ENCODE peak calls at places on chromosomes 4 and X, in ten cellular contexts. S is A673, G is kidney epithelial cell, K is heart left ventricle, B is neural crest cell, A is fibroblast of pulmonary artery, P is B cell, X is body of pancreas, Y is lung, T is A549. W is an unnamed sample.

GRCh38 chr4:34183916-34184315 is 2060.4 kb downstream of the ARAP2 start:
- DNase-seq in S (no peak), G (no peak), K (no peak), B (no peak), A (peak; percentile 8), P (no peak), X (no peak), Y (no peak), T (no peak), W (no peak)

GRCh38 chr4:122873752-122874151 is 47.1 kb downstream of the FGF2 start:
- DNase-seq in S (no peak), G (peak; percentile 88), K (no peak), B (no peak), A (no peak), P (no peak), X (no peak), Y (no peak), T (peak; percentile 51), W (no peak)

GRCh38 chr4:63459329-63459728 is 949.9 kb downstream of the TECRL start:
- DNase-seq in S (no peak), G (no peak), K (no peak), B (no peak), A (no peak), P (no peak), X (no peak), Y (no peak), T (no peak), W (no peak)

GRCh38 chrX:67692246-67692645 is 148.4 kb downstream of the AR start:
- DNase-seq in S (no peak), G (no peak), K (no peak), B (no peak), A (peak; percentile 41), P (no peak), X (no peak), Y (no peak), T (no peak), W (no peak)

GRCh38 chrX:10110984-10111363 is 45.8 kb upstream of the CLCN4 start:
- DNase-seq in S (no peak), G (no peak), K (no peak), B (no peak), A (no peak), P (peak; percentile 84), X (peak; percentile 21), Y (no peak), T (no peak), W (no peak)

GRCh38 chr4:118734491-118735205 is 49.5 kb downstream of the METTL14 start:
- DNase-seq in S (no peak), G (no peak), K (no peak), B (no peak), A (no peak), P (no peak), X (no peak), Y (no peak), T (no peak), W (no peak)

GRCh38 chr4:2105559-2105958 is 46.4 kb downstream of the NAT8L start:
- DNase-seq in S (no peak), G (no peak), K (no peak), B (no peak), A (peak; percentile 11), P (no peak), X (no peak), Y (no peak), T (no peak), W (no peak)

GRCh38 chr4:41531561-41532245 is 6.3 kb upstream of the LIMCH1 start:
- DNase-seq in S (no peak), G (no peak), K (no peak), B (no peak), A (no peak), P (no peak), X (no peak), Y (no peak), T (no peak), W (no peak)

GRCh38 chr4:105714932-105715331 is 6.3 kb downstream of the GSTCD start:
- DNase-seq in S (no peak), G (no peak), K (no peak), B (no peak), A (no peak), P (no peak), X (no peak), Y (no peak), T (no peak), W (no peak)

GRCh38 chr4:105719214-105719613 is 10.6 kb downstream of the GSTCD start:
- DNase-seq in S (no peak), G (no peak), K (no peak), B (no peak), A (no peak), P (no peak), X (no peak), Y (no peak), T (no peak), W (no peak)

GRCh38 chr4:105714071-105714521 is 5.5 kb downstream of the GSTCD start:
- DNase-seq in S (peak; percentile 52), G (no peak), K (no peak), B (no peak), A (no peak), P (peak; percentile 38), X (no peak), Y (no peak), T (no peak), W (no peak)

GRCh38 chr4:105712766-105713165 is 4.2 kb downstream of the GSTCD start:
- DNase-seq in S (no peak), G (no peak), K (no peak), B (no peak), A (no peak), P (no peak), X (no peak), Y (no peak), T (no peak), W (no peak)

DNA sequence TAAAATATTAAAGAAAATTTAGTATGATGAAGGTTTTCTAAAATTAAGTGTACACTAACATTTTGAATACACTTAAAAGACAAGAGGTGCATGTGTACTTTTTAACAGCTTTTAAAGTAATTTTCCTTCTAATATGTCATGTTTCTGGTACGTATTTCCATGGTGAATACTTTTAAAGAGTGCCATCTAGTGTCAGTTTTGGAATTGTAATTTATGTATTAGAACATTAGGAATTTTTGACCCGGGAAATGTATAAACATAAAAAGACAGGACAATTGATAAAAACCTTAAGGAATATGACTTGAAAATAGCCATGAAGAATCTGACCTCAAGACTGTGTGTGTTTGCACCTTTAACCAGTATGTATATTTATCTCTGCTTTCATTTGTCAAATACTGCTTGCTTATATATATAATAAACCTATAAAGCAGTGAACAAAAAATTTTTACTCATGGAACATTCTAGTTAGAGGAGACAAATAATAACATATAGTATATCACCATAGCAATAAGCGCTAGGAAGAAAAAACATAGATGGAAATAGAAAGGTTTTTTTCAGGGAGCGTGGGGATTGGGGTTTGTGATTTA is 7.2 kb downstream of the GSTCD start:
- DNase-seq in S (peak; percentile 74), G (no peak), K (no peak), B (no peak), A (peak; percentile 69), P (no peak), X (no peak), Y (no peak), T (peak; percentile 18), W (no peak)
- TF ChIP-seq CTCF in S (peak; percentile 64), G (peak; percentile 30), K (peak; percentile 34), B (peak; percentile 74), A (peak; percentile 46), P (peak; percentile 77), X (peak; percentile 69), Y (peak; percentile 5), T (peak; percentile 47), W (peak; percentile 56)

GRCh38 chr4:24516926-24517325 is 67.4 kb downstream of the DHX15 start:
- DNase-seq in S (no peak), G (no peak), K (no peak), B (no peak), A (no peak), P (no peak), X (no peak), Y (no peak), T (no peak), W (no peak)

GRCh38 chr4:24515698-24516097 is 68.7 kb downstream of the DHX15 start:
- DNase-seq in S (no peak), G (no peak), K (no peak), B (no peak), A (peak; percentile 16), P (no peak), X (no peak), Y (no peak), T (no peak), W (no peak)

GRCh38 chr4:24513718-24514117 is 70.6 kb downstream of the DHX15 start:
- DNase-seq in S (no peak), G (no peak), K (no peak), B (no peak), A (no peak), P (no peak), X (no peak), Y (no peak), T (no peak), W (no peak)

GRCh38 chr4:24517676-24518075 is 66.7 kb downstream of the DHX15 start:
- DNase-seq in S (no peak), G (no peak), K (no peak), B (no peak), A (no peak), P (no peak), X (no peak), Y (no peak), T (no peak), W (no peak)

DNA sequence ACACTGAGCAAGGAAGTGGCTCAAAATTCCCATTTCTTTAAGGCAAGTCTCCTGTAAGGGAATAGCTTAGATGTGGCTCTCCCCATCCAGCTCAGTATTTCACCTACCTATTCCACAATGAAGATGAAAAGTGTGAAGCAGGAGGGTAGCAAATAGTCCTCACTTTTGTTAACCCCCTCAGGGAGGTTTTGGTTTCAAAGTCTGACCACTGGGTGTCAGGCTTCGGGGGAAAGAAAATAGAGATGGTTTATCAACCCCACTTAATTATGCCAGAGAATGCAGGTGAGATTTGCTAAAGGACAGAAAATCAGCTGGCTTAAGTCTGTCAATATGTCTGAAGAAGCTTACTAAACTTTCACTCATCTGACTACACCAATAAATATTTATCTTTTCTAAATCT is 69.5 kb downstream of the DHX15 start:
- DNase-seq in S (no peak), G (no peak), K (no peak), B (no peak), A (no peak), P (no peak), X (no peak), Y (no peak), T (peak; percentile 7), W (no peak)
- TF ChIP-seq CTCF in S (peak; percentile 33), G (peak; percentile 33), K (no peak), B (peak; percentile 18), A (peak; percentile 36), P (no peak), X (no peak), Y (no peak), T (no peak), W (no peak)

DNA sequence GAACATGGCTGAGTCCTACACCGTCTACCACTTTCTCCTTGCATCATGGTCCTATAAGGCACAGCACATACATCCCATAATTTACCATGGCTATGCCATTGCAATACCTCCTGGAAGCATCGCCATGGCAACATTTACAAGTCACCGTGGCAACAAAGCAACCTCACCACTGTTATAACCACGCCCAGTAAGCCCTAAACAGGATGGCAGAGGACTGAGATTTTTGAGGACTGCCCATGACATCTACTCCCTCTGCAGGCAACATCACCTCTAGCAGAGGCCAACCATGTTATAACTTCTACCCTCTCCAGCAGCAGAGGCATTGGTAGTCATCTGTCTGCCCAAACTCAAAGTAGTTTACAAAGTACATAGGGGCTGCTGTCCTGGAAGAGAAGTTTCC is 29.7 kb downstream of the BCOR start:
- DNase-seq in S (peak; percentile 41), G (no peak), K (no peak), B (no peak), A (peak; percentile 12), P (no peak), X (no peak), Y (no peak), T (no peak), W (no peak)
- TF ChIP-seq CTCF in S (no peak), G (no peak), K (no peak), B (no peak), A (no peak), P (no peak), X (no peak), Y (no peak), T (no peak), W (no peak)

DNA sequence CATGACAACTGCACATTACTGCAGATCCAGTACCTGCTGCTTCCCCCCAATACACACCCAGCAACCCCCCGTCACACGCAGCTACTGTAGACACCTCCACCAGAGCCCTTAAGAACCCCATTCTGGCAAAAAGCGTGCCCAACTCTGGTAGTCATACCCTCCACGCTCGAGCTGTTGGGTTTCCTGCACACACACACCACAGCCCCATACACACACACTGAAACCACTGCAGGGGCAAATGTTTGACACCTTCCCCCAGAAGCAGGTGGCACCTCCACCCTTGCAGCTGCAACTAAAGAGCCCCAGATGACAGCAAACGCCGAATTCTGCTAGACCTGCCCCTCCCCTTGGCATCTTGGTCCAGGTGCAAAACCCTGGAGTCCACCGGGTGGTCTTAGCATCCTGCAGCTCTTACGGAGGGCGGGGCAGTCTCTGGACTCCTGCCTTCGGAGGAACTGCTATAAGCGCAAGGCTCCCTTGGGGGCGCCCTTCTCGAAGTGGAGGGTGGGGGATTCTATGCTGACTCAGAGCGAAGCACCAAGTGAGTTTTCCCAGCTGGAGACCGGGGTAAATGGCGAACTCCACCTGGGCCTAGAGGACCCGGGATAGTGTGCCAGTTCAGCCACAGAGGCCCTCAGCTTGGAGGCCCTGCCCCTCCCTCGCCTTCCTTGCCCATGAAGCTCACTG is 1.5 kb downstream of the FRMPD3 start:
- DNase-seq in S (peak; percentile 35), G (no peak), K (no peak), B (peak; percentile 25), A (no peak), P (no peak), X (no peak), Y (no peak), T (peak; percentile 16), W (no peak)
- TF ChIP-seq CTCF in S (peak; percentile 36), G (peak; percentile 23), K (no peak), B (peak; percentile 35), A (no peak), P (peak; percentile 23), X (no peak), Y (no peak), T (no peak), W (peak; percentile 27)

W was measured in D721Med.